ENCODE peak calls at places on chromosomes 6 and 20, in five cellular contexts. W is activated CD4-positive, CD25-positive, alpha-beta regulatory T cell; M is NCI-H345; C is NCI-H146; B is HFFc6. N is an unnamed sample.
A peak's percentile ranks its signal among the peaks of the same experiment; 100 is the strongest.

GRCh38 chr6:97460394-97460793 is 177.4 kb upstream of the MMS22L start:
- DNase-seq in W (no peak), M (no peak), C (no peak), B (no peak), N (no peak)

GRCh38 chr6:75094614-75095321 is 111.1 kb downstream of the COL12A1 start:
- DNase-seq in W (no peak), M (no peak), C (no peak), B (peak; percentile 61), N (no peak)

GRCh38 chr6:32944265-32944664 is 3.4 kb upstream of the HLA-DMB start:
- DNase-seq in W (no peak), M (no peak), C (no peak), B (no peak), N (no peak)

GRCh38 chr6:167150815-167151557 is 6.8 kb downstream of the GPR31 start:
- DNase-seq in W (no peak), M (no peak), C (no peak), B (no peak), N (no peak)

GRCh38 chr6:113065606-113066005 is 718.5 kb downstream of the RFPL4B start:
- DNase-seq in W (no peak), M (no peak), C (no peak), B (no peak), N (no peak)

GRCh38 chr6:12436683-12437082 is 146.5 kb downstream of the EDN1 start:
- DNase-seq in W (no peak), M (no peak), C (no peak), B (no peak), N (no peak)

GRCh38 chr20:63182946-63183415 is 33.0 kb downstream of the YTHDF1 start:
- DNase-seq in W (no peak), M (no peak), C (no peak), B (no peak), N (no peak)

GRCh38 chr20:50462093-50462685 is 48.0 kb upstream of the PTPN1 start:
- DNase-seq in W (no peak), M (no peak), C (no peak), B (no peak), N (no peak)

GRCh38 chr6:19803331-19804330 is 33.5 kb upstream of the ID4 start:
- DNase-seq in W (no peak), M (peak; percentile 27), C (peak; percentile 30), B (peak; percentile 47), N (no peak)

GRCh38 chr6:140140891-140141290 is 766.4 kb upstream of the CITED2 start:
- DNase-seq in W (no peak), M (no peak), C (no peak), B (no peak), N (no peak)

GRCh38 chr20:23547613-23548012 is 20.7 kb downstream of the CST9L start:
- DNase-seq in W (no peak), M (no peak), C (no peak), B (no peak), N (no peak)

GRCh38 chr6:168387426-168387825 is 53.6 kb upstream of the SMOC2 start:
- DNase-seq in W (no peak), M (no peak), C (no peak), B (no peak), N (no peak)

GRCh38 chr6:112796712-112797111 is 449.6 kb downstream of the RFPL4B start:
- DNase-seq in W (no peak), M (no peak), C (no peak), B (no peak), N (no peak)

GRCh38 chr20:3349786-3350185 is 57.7 kb downstream of the DNAAF9 start:
- DNase-seq in W (no peak), M (no peak), C (no peak), B (no peak), N (no peak)

GRCh38 chr20:52473171-52473570 is 281.6 kb upstream of the ZFP64 start:
- DNase-seq in W (no peak), M (no peak), C (no peak), B (no peak), N (no peak)

GRCh38 chr20:32205502-32206382 is 1.8 kb downstream of the PLAGL2 start:
- DNase-seq in W (no peak), M (no peak), C (no peak), B (no peak), N (no peak)

GRCh38 chr6:18387061-18387721 is at the start of gene RNF144B:
- DNase-seq in W (peak; percentile 21), M (peak; percentile 88), C (peak; percentile 90), B (peak; percentile 58), N (peak; percentile 84)

GRCh38 chr6:39102024-39102820 is 12.8 kb downstream of the SAYSD1 start:
- DNase-seq in W (no peak), M (no peak), C (no peak), B (no peak), N (no peak)

GRCh38 chr6:106913111-106913510 is 61.4 kb downstream of the CD24 start:
- DNase-seq in W (no peak), M (no peak), C (no peak), B (no peak), N (no peak)

GRCh38 chr6:43926644-43927524 is 156.9 kb downstream of the VEGFA start:
- DNase-seq in W (no peak), M (peak; percentile 28), C (peak; percentile 100), B (peak; percentile 69), N (peak; percentile 90)

N was measured in DMS79.